ENCODE peak calls at places on chromosomes 11 and 22, in six cellular contexts. U is stimulated activated CD8-positive, alpha-beta memory T cell treated with anti-CD3 and anti-CD28 coated beads, Interleukin-4, amount 100 ng/mL, for 4 hours; Q is NCI-H1436; J is midbrain; G is GM20000; S is Calu3. V is an unnamed sample.

GRCh38 chr22:49761836-49762235 is 65.8 kb downstream of the BRD1 start:
- DNase-seq in J (no peak), S (no peak), G (no peak), U (no peak), Q (no peak), V (no peak)

GRCh38 chr11:64728757-64729365 is 5.9 kb upstream of the NRXN2 start:
- DNase-seq in G (no peak), J (no peak), Q (no peak), S (no peak), U (no peak), V (no peak)

GRCh38 chr11:9070740-9071476 is 20.5 kb downstream of the SCUBE2 start:
- DNase-seq in G (no peak), S (no peak), Q (no peak), U (no peak), J (no peak), V (no peak)

GRCh38 chr11:77789731-77790476 is 30.6 kb downstream of the RSF1 start:
- DNase-seq in S (no peak), G (no peak), J (no peak), Q (no peak), U (no peak), V (no peak)

GRCh38 chr11:47514825-47515647 is 37.9 kb downstream of the CELF1 start:
- DNase-seq in U (no peak), S (no peak), J (no peak), Q (no peak), G (no peak), V (peak)

GRCh38 chr11:112255075-112255739 is 5.5 kb downstream of the PLET1 start:
- DNase-seq in G (no peak), S (peak), J (no peak), U (no peak), Q (no peak), V (no peak)

GRCh38 chr11:71418643-71419042 is 29.6 kb downstream of the DHCR7 start:
- DNase-seq in S (no peak), J (no peak), U (no peak), Q (no peak), G (peak), V (no peak)

GRCh38 chr22:48664586-48664985 is 1163.1 kb downstream of the BRD1 start:
- DNase-seq in U (no peak), Q (no peak), S (no peak), J (no peak), G (no peak), V (no peak)

GRCh38 chr22:41285441-41285819 is 557 bp downstream of the RANGAP1 start:
- DNase-seq in G (peak), J (no peak), Q (no peak), S (peak), U (peak), V (peak)